ENCODE peak calls at places on chromosomes 3 and 15, in nine cellular contexts. H is Peyer's patch, I is heart right ventricle, J is MM.1S, G is sigmoid colon, V is NT2/D1, U is breast epithelium, R is SK-N-SH, N is IMR-90. P is an unnamed sample. For H3K36me3 and H3K27me3, the result is how much of the 10 kb centered on the place peaks cover.

GRCh38 chr3:139118835-139119234 is 74.1 kb upstream of the PRR23C start:
- DNase-seq in H (no peak), U (no peak), R (no peak), G (no peak), N (no peak), J (no peak), V (no peak), I (no peak), P (no peak)

GRCh38 chr3:108441081-108441507 is 69.3 kb downstream of the MYH15 start:
- DNase-seq in H (no peak), G (no peak), R (peak), V (no peak), N (no peak), I (no peak), U (no peak), J (no peak), P (no peak)

GRCh38 chr3:122679467-122680291 is 960 bp upstream of the PARP14 start:
- DNase-seq in I (peak), R (no peak), N (peak), V (no peak), U (peak), H (peak), G (peak), J (peak), P (peak)

GRCh38 chr3:119570229-119570628 is 9.1 kb upstream of the ADPRH start:
- DNase-seq in J (peak), H (no peak), G (no peak), V (no peak), I (no peak), N (no peak), R (no peak), U (no peak), P (no peak)

GRCh38 chr3:57805674-57806073 is 49.6 kb downstream of the SLMAP start:
- DNase-seq in R (no peak), U (no peak), I (no peak), G (no peak), V (peak), H (peak), N (peak), J (no peak), P (peak)

GRCh38 chr3:153166206-153166605 is 4.2 kb downstream of the RAP2B start:
- DNase-seq in G (no peak), I (no peak), R (no peak), N (peak), J (no peak), V (no peak), H (no peak), U (no peak), P (no peak)

GRCh38 chr3:126347543-126348161 is 9.6 kb downstream of the KLF15 start:
- DNase-seq in G (peak), J (peak), I (peak), N (no peak), V (no peak), H (peak), R (no peak), U (no peak), P (no peak)

GRCh38 chr15:34359416-34359815 is 7.6 kb downstream of the LPCAT4 start:
- DNase-seq in H (peak), I (no peak), J (no peak), R (no peak), G (no peak), N (no peak), V (no peak), U (no peak), P (no peak)

GRCh38 chr15:79970921-79971434 is at the start of gene BCL2A1:
- DNase-seq in U (no peak), V (no peak), R (no peak), G (no peak), J (no peak), N (peak), H (peak), I (no peak), P (no peak)

GRCh38 chr15:70374096-70374495 is 276.4 kb upstream of the TLE3 start:
- DNase-seq in I (no peak), G (no peak), N (no peak), H (no peak), U (peak), J (no peak), V (no peak), R (no peak), P (no peak)

GRCh38 chr3:128794067-128794768 is 68.2 kb downstream of the RAB7A start:
- DNase-seq in V (no peak), N (peak), J (no peak), G (no peak), U (no peak), I (no peak), H (no peak), R (no peak), P (no peak)

GRCh38 chr15:88661766-88662556 is 23.1 kb downstream of the ISG20 start:
- DNase-seq in U (no peak), J (no peak), H (no peak), N (peak), G (no peak), I (no peak), R (no peak), V (no peak), P (no peak)

GRCh38 chr3:30924763-30925162 is 30.3 kb upstream of the GADL1 start:
- DNase-seq in N (peak), U (no peak), J (no peak), I (no peak), H (no peak), R (no peak), V (no peak), G (no peak), P (no peak)

GRCh38 chr3:126288314-126288713 is 68.9 kb downstream of the KLF15 start:
- DNase-seq in R (no peak), J (no peak), U (peak), I (peak), V (no peak), N (no peak), G (peak), H (no peak), P (no peak)

GRCh38 chr3:155805204-155805801 is 775 bp downstream of the C3orf33 start:
- DNase-seq in J (peak), U (no peak), R (no peak), V (no peak), G (peak), I (no peak), N (no peak), H (peak), P (no peak)

GRCh38 chr3:37241880-37242279 is 67.5 kb upstream of the LRRFIP2 start:
- DNase-seq in R (no peak), I (no peak), N (no peak), H (no peak), G (no peak), J (no peak), U (no peak), V (no peak), P (no peak)
- H3K4me3 ChIP-seq in R (no peak), I (no peak), N (no peak), H (no peak), G (no peak), J (peak), U (no peak), V (no peak), P (no peak)

GRCh38 chr3:44939581-44940036 is 36.4 kb downstream of the ZDHHC3 start:
- DNase-seq in G (no peak), I (no peak), J (no peak), V (no peak), H (no peak), N (peak), U (no peak), R (no peak), P (no peak)
- H3K36me3 ChIP-seq in G (half or more), I (half or more), J (under half), V (half or more), H (half or more), N (under half), U (under half), R (under half), P (under half)

DNA sequence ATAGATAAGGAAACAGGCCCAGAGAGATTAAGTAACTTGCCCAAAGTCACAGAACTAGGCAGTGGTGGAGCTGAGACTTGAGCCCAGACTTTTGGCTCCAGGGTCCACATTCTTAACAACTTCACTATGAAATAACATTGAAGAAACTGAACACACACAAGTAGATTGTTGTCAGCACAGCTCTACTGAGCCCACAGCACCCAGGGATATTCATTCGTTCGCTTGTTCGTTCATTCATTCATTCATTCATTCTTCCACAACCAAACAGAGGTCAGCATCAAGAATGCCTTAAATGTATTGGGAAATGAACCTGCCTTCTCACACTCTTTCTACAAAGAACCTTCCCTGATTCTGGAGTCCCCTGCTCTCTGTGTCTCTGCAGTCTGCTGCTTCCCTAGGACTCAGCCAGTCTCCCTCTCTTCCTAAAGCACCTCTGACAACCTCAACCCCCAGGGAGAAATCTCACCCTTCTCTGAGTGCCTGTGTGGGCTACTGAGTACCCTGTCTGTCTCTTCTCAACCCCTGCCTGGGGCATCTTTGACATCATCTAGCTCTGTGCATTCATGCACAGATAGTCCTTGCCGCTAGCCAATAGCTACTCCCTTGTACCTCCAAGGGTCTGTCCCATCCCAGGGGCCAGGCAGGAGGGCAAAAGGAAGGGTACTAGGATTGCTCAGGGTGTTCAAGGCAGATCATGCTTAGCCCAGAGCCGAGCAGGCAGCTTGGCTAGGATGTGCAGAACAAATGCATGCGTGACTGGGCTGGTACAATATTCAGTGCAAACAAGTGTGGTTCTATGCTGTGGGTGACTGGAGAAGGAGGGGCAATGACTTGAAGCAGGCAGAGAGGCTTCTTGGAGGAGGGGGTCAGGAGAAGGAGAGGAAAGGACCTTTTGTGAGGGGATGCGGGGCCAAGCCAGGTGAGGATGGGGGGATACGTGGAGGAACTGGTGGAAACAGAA is 3.4 kb downstream of the LINGO1 start:
- DNase-seq in N (no peak), H (no peak), I (no peak), G (no peak), U (no peak), V (no peak), R (peak), J (no peak), P (no peak)
- H3K27me3 ChIP-seq in N (half or more), H (under half), I (under half), G (under half), U (under half), V (under half), R (under half), J (half or more), P (under half)

GRCh38 chr15:27499191-27499590 is 528.2 kb downstream of the GABRG3 start:
- DNase-seq in U (no peak), R (no peak), V (no peak), N (no peak), J (no peak), H (no peak), I (no peak), G (no peak), P (no peak)
- H3K4me3 ChIP-seq in U (no peak), R (no peak), V (no peak), N (no peak), J (no peak), H (no peak), I (no peak), G (no peak), P (no peak)

GRCh38 chr3:38597502-38598060 is 51.9 kb downstream of the SCN5A start:
- DNase-seq in N (no peak), V (no peak), H (no peak), R (no peak), U (no peak), G (peak), I (no peak), J (no peak), P (no peak)

GRCh38 chr3:38601971-38602550 is 47.4 kb downstream of the SCN5A start:
- DNase-seq in I (no peak), G (peak), N (no peak), U (no peak), H (no peak), J (no peak), V (peak), R (peak), P (no peak)

GRCh38 chr3:38600551-38600950 is 48.9 kb downstream of the SCN5A start:
- DNase-seq in I (no peak), H (no peak), V (no peak), N (no peak), R (no peak), U (no peak), J (no peak), G (peak), P (no peak)

GRCh38 chr3:38599886-38600285 is 49.6 kb downstream of the SCN5A start:
- DNase-seq in J (no peak), H (no peak), V (no peak), R (no peak), I (no peak), U (no peak), N (no peak), G (peak), P (no peak)

GRCh38 chr3:38598791-38599190 is 50.7 kb downstream of the SCN5A start:
- DNase-seq in V (no peak), G (peak), U (no peak), J (no peak), I (no peak), H (no peak), N (no peak), R (no peak), P (no peak)
- H3K36me3 ChIP-seq in V (under half), G (under half), U (under half), J (under half), I (half or more), H (under half), N (under half), R (under half), P (under half)

DNA sequence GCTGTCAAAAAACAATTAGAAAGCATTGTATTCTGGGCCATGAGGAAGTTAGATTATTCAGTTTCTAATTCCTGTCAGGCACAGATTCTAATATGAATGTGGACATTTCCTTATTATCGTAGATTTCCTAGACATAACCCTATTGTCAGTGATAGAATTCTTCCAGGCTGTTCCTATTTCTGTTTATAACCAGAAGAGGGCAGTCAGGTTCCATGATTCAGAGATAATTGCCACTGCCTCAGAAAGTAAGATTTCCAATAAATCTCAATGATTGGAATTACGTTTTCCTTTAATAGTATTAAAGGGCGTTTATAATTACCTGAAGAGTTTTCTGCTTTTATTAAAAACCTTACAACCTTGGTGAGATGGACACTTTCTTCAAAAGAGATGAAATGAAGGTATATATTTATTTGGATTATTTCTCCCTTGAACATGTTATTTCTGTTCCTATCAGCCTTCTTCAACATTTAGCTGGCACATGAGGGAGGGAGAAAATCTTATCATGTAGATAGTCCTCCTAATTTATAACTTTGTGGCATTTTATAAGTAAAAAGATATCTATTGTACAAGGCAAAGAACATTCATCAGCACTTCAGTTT is 439.2 kb downstream of the MCTP2 start:
- DNase-seq in I (peak), J (peak), U (no peak), G (no peak), H (no peak), R (peak), N (peak), V (peak), P (peak)
- H3K27me3 ChIP-seq in I (under half), J (under half), U (under half), G (under half), H (under half), R (under half), N (under half), V (under half), P (under half)

GRCh38 chr3:123884993-123885392 is 861 bp upstream of the MYLK start:
- DNase-seq in V (no peak), U (no peak), J (no peak), I (no peak), H (no peak), R (no peak), G (no peak), N (no peak), P (no peak)
- H3K4me3 ChIP-seq in V (peak), U (no peak), J (no peak), I (no peak), H (no peak), R (peak), G (no peak), N (peak), P (peak)

P was measured in H7.